ENCODE peak calls at places on chromosomes 7 and 10, in four cellular contexts. C, F, V and P are unnamed samples.
A peak's percentile ranks its signal among the peaks of the same experiment; 100 is the strongest.

GRCh38 chr7:38584443-38585210 is 46.5 kb downstream of the AMPH start:
- DNase-seq in F (no peak), C (peak; percentile 58), V (no peak), P (no peak)

GRCh38 chr7:135193615-135194081 is 17.7 kb downstream of the WDR91 start:
- DNase-seq in F (no peak), V (no peak), C (no peak), P (no peak)

GRCh38 chr7:118777308-118777707 is 552.8 kb downstream of the ANKRD7 start:
- DNase-seq in C (no peak), V (no peak), F (no peak), P (no peak)

GRCh38 chr10:126955396-126955795 is 50.2 kb downstream of the DOCK1 start:
- DNase-seq in C (no peak), V (no peak), F (no peak), P (no peak)

GRCh38 chr10:129784891-129785290 is 179.2 kb downstream of the EBF3 start:
- DNase-seq in C (no peak), V (no peak), F (no peak), P (no peak)

GRCh38 chr10:23399701-23400144 is 39.2 kb upstream of the OTUD1 start:
- DNase-seq in C (peak; percentile 90), V (no peak), F (no peak), P (no peak)

GRCh38 chr7:159140170-159140910 is 4.3 kb downstream of the VIPR2 start:
- DNase-seq in V (no peak), F (no peak), C (no peak), P (no peak)

GRCh38 chr10:101031796-101032636 is 982 bp downstream of the SFXN3 start:
- DNase-seq in F (peak; percentile 78), V (peak; percentile 46), C (peak; percentile 68), P (peak; percentile 72)

GRCh38 chr7:16982640-16983103 is 100.9 kb upstream of the AGR3 start:
- DNase-seq in C (peak; percentile 78), F (no peak), V (peak; percentile 18), P (no peak)

GRCh38 chr10:70459061-70459770 is 17.7 kb upstream of the NODAL start:
- DNase-seq in C (no peak), F (no peak), V (no peak), P (no peak)

GRCh38 chr10:69800109-69800508 is 1.6 kb upstream of the COL13A1 start:
- DNase-seq in V (no peak), F (no peak), C (peak; percentile 76), P (no peak)

GRCh38 chr10:92544296-92544695 is 29.6 kb downstream of the IDE start:
- DNase-seq in V (peak; percentile 8), C (peak; percentile 12), F (no peak), P (no peak)

GRCh38 chr7:81064446-81064845 is 145.6 kb upstream of the SEMA3C start:
- DNase-seq in C (no peak), F (no peak), V (no peak), P (no peak)

GRCh38 chr7:92766461-92767003 is 69.8 kb downstream of the CDK6 start:
- DNase-seq in V (no peak), C (peak; percentile 73), F (no peak), P (no peak)

GRCh38 chr10:68871731-68872342 is 29.3 kb upstream of the DDX50 start:
- DNase-seq in F (no peak), C (peak; percentile 48), V (no peak), P (no peak)

GRCh38 chr7:90613088-90613498 is 17.0 kb downstream of the CDK14 start:
- DNase-seq in F (no peak), C (peak; percentile 33), V (no peak), P (no peak)

GRCh38 chr7:14340415-14341079 is 351.1 kb upstream of the ETV1 start:
- DNase-seq in C (no peak), V (no peak), F (no peak), P (no peak)

GRCh38 chr7:27095897-27096755 is at the start of gene HOXA1:
- DNase-seq in F (peak; percentile 75), C (peak; percentile 88), V (peak; percentile 57), P (peak; percentile 89)

GRCh38 chr10:86958831-86959736 is 685 bp downstream of the SNCG start:
- DNase-seq in C (peak; percentile 64), F (no peak), V (no peak), P (peak; percentile 23)

GRCh38 chr7:30710669-30711068 is 28.4 kb upstream of the CRHR2 start:
- DNase-seq in V (no peak), F (no peak), C (no peak), P (no peak)